ENCODE peak calls at places on chromosomes 12 and 14, in five cellular contexts. Y, F, O, K and D are unnamed samples.

GRCh38 chr12:52741378-52742195 is 35.6 kb downstream of the KRT76 start:
- DNase-seq in Y (no peak), O (peak; percentile 86), K (peak; percentile 84), F (peak; percentile 55), D (peak; percentile 18)

GRCh38 chr14:104510794-104511611 is 68.6 kb upstream of the C14orf180 start:
- DNase-seq in Y (no peak), F (peak; percentile 90), O (no peak), K (no peak), D (no peak)

GRCh38 chr14:58107947-58108552 is 44.0 kb downstream of the ARMH4 start:
- DNase-seq in Y (peak; percentile 7), F (no peak), O (peak; percentile 72), K (peak; percentile 64), D (peak; percentile 54)

GRCh38 chr12:46777587-46777986 is 48.2 kb downstream of the SLC38A4 start:
- DNase-seq in F (no peak), O (no peak), K (no peak), Y (no peak), D (no peak)

GRCh38 chr14:92866181-92866752 is 56.7 kb upstream of the CHGA start:
- DNase-seq in Y (no peak), O (no peak), K (no peak), F (no peak), D (no peak)

GRCh38 chr12:65824314-65824563 is at the start of gene HMGA2:
- DNase-seq in K (no peak), O (peak; percentile 79), F (no peak), Y (no peak), D (no peak)

GRCh38 chr14:36293824-36294223 is 26.6 kb downstream of the MBIP start:
- DNase-seq in K (no peak), Y (peak; percentile 41), F (no peak), O (peak; percentile 12), D (no peak)

GRCh38 chr14:71451501-71451900 is 480.7 kb upstream of the RGS6 start:
- DNase-seq in K (no peak), O (no peak), Y (no peak), F (no peak), D (no peak)

GRCh38 chr12:32918890-32919791 is 22.6 kb upstream of the PKP2 start:
- DNase-seq in F (no peak), K (no peak), O (peak; percentile 70), Y (no peak), D (peak; percentile 61)

GRCh38 chr14:69242311-69243224 is 17.4 kb upstream of the GALNT16 start:
- DNase-seq in K (peak; percentile 83), F (peak; percentile 62), Y (peak; percentile 27), O (peak; percentile 78), D (peak; percentile 73)

GRCh38 chr14:79111963-79112362 is 941.8 kb downstream of the NRXN3 start:
- DNase-seq in Y (no peak), F (no peak), K (no peak), O (no peak), D (no peak)

GRCh38 chr12:4331221-4331620 is 10.2 kb downstream of the TIGAR start:
- DNase-seq in O (no peak), K (no peak), Y (no peak), F (no peak), D (peak; percentile 19)

GRCh38 chr14:93941293-93941910 is 14.3 kb downstream of the FAM181A start:
- DNase-seq in F (no peak), K (no peak), Y (peak; percentile 52), O (no peak), D (no peak)

GRCh38 chr14:74510955-74511354 is 17.4 kb downstream of the ISCA2 start:
- DNase-seq in Y (no peak), O (no peak), F (no peak), K (no peak), D (no peak)

GRCh38 chr12:126095748-126096510 is 1030.7 kb downstream of the AACS start:
- DNase-seq in Y (no peak), F (no peak), O (no peak), K (no peak), D (no peak)

GRCh38 chr12:103975368-103975767 is 9.7 kb downstream of the TDG start:
- DNase-seq in F (no peak), O (no peak), Y (no peak), K (no peak), D (no peak)

GRCh38 chr12:60257063-60257462 is 661.2 kb downstream of the SLC16A7 start:
- DNase-seq in O (peak; percentile 62), K (no peak), F (no peak), Y (no peak), D (no peak)

GRCh38 chr14:52950410-52950897 is 396 bp downstream of the FERMT2 start:
- DNase-seq in F (peak; percentile 69), O (peak; percentile 63), K (peak; percentile 27), Y (no peak), D (peak; percentile 70)

GRCh38 chr12:93426406-93426805 is 15.3 kb downstream of the UBE2N start:
- DNase-seq in K (no peak), O (no peak), F (no peak), Y (no peak), D (no peak)

GRCh38 chr14:33081259-33081658 is 142.6 kb downstream of the NPAS3 start:
- DNase-seq in Y (no peak), F (no peak), O (no peak), K (peak; percentile 5), D (no peak)

GRCh38 chr12:115771065-115771464 is 506.4 kb downstream of the MED13L start:
- DNase-seq in K (peak; percentile 31), F (no peak), Y (no peak), O (peak; percentile 56), D (no peak)

GRCh38 chr12:44696542-44696941 is 179.6 kb downstream of the NELL2 start:
- DNase-seq in Y (no peak), F (no peak), K (no peak), O (no peak), D (no peak)

GRCh38 chr12:52246720-52247621 is 13.9 kb downstream of the KRT7 start:
- DNase-seq in O (peak; percentile 64), Y (no peak), F (no peak), K (no peak), D (peak; percentile 22)

GRCh38 chr12:54276368-54276767 is 3.6 kb downstream of the CBX5 start:
- DNase-seq in O (no peak), Y (no peak), F (no peak), K (no peak), D (no peak)

GRCh38 chr12:93536766-93537515 is 35.5 kb upstream of the SOCS2 start:
- DNase-seq in Y (no peak), O (no peak), F (no peak), K (no peak), D (no peak)

GRCh38 chr12:63922446-63922845 is 77.9 kb downstream of the SRGAP1 start:
- DNase-seq in F (no peak), O (no peak), K (no peak), Y (peak; percentile 50), D (no peak)

GRCh38 chr12:89059721-89060120 is 292.6 kb downstream of the DUSP6 start:
- DNase-seq in F (no peak), K (peak; percentile 18), O (no peak), Y (no peak), D (no peak)

GRCh38 chr12:47821346-47821706 is 1.6 kb upstream of the HDAC7 start:
- DNase-seq in O (no peak), F (peak; percentile 25), K (no peak), Y (no peak), D (no peak)

GRCh38 chr14:68510201-68510600 is 282.7 kb downstream of the ZFP36L1 start:
- DNase-seq in Y (peak; percentile 83), O (peak; percentile 65), K (peak; percentile 54), F (peak; percentile 72), D (no peak)

GRCh38 chr14:71001742-71002141 is 94.5 kb downstream of the PCNX1 start:
- DNase-seq in Y (no peak), F (no peak), O (no peak), K (no peak), D (no peak)

GRCh38 chr12:121580959-121581680 is at the start of gene KDM2B:
- DNase-seq in K (peak; percentile 49), O (peak; percentile 50), F (no peak), Y (no peak), D (peak; percentile 57)

GRCh38 chr14:101001311-101002069 is 98.0 kb upstream of the RTL1 start:
- DNase-seq in O (no peak), K (no peak), Y (no peak), F (no peak), D (no peak)

GRCh38 chr12:105084251-105085250 is at the start of gene ALDH1L2:
- DNase-seq in K (peak; percentile 82), O (peak; percentile 84), Y (peak; percentile 29), F (peak; percentile 90), D (no peak)

GRCh38 chr12:49057888-49058287 is 2.7 kb downstream of the KMT2D start:
- DNase-seq in O (no peak), F (no peak), K (peak; percentile 40), Y (no peak), D (no peak)

GRCh38 chr12:78918221-78918620 is 53.6 kb downstream of the SYT1 start:
- DNase-seq in K (no peak), F (no peak), Y (no peak), O (no peak), D (no peak)

GRCh38 chr14:99511421-99512109 is 30.4 kb downstream of the CCNK start:
- DNase-seq in F (peak; percentile 25), Y (no peak), K (no peak), O (peak; percentile 6), D (no peak)
- H3K36me3 ChIP-seq in F (peaks cover 17% of the 10 kb centered on the region), Y (peaks cover 49% of the 10 kb centered on the region), K (peaks cover 10% of the 10 kb centered on the region), O (no peaks in the 10 kb centered on the region), D (peaks cover 49% of the 10 kb centered on the region)

GRCh38 chr14:20477211-20477876 is 8.1 kb downstream of the PNP start:
- DNase-seq in Y (no peak), F (peak; percentile 56), O (no peak), K (no peak), D (no peak)

GRCh38 chr14:20478915-20479314 is 9.7 kb downstream of the PNP start:
- DNase-seq in O (no peak), K (no peak), F (no peak), Y (no peak), D (no peak)

GRCh38 chr14:20482382-20482781 is 13.2 kb downstream of the PNP start:
- DNase-seq in Y (no peak), K (no peak), O (no peak), F (no peak), D (no peak)

GRCh38 chr14:20472566-20473206 is 3.5 kb downstream of the PNP start:
- DNase-seq in F (no peak), Y (no peak), O (no peak), K (no peak), D (no peak)

GRCh38 chr14:20476795-20477194 is 7.6 kb downstream of the PNP start:
- DNase-seq in K (no peak), F (no peak), O (no peak), Y (no peak), D (no peak)
- H3K36me3 ChIP-seq in K (peaks cover 5% of the 10 kb centered on the region), F (peaks cover 3% of the 10 kb centered on the region), O (no peaks in the 10 kb centered on the region), Y (peaks cover 2% of the 10 kb centered on the region), D (peaks cover 60% of the 10 kb centered on the region)

GRCh38 chr12:109485201-109485600 is 7.8 kb downstream of the UBE3B start:
- DNase-seq in O (no peak), F (no peak), Y (no peak), K (no peak), D (no peak)
- H3K36me3 ChIP-seq in O (no peaks in the 10 kb centered on the region), F (peaks cover 65% of the 10 kb centered on the region), Y (peaks cover 42% of the 10 kb centered on the region), K (peaks cover 4% of the 10 kb centered on the region), D (peaks cover 60% of the 10 kb centered on the region)

DNA sequence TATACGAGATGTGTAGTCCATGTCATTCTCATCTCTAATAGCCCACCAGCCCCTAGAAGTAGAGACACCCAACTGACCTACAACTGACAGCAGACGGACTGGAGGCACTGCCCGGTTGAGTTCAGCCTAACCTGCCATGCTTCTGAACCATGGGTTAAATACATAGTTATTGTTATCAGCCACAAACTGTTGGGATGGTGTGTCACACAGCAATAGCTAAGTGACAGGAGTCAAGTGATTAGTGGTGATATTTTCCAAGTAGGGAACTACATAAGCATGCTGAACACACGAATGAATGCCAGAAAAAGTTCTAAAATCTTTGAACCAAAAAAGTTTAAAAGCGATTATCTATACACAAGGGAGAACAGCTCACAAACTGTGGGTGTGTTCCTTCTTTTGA is 80.1 kb downstream of the SYNE3 start:
- DNase-seq in F (no peak), O (no peak), Y (no peak), K (no peak), D (no peak)
- H3K36me3 ChIP-seq in F (peaks cover 13% of the 10 kb centered on the region), O (no peaks in the 10 kb centered on the region), Y (peaks cover 11% of the 10 kb centered on the region), K (no peaks in the 10 kb centered on the region), D (no peaks in the 10 kb centered on the region)